ENCODE peak calls at places on chromosomes 12 and 14, in eight cellular contexts. E is stimulated activated CD8-positive, alpha-beta memory T cell treated with anti-CD3 and anti-CD28 coated beads, Interleukin-7, amount 100 ng/mL, for 24 hours; O is astrocyte of the cerebellum; M is glomerular endothelial cell; U is SIG-M5; F is hepatocyte; R is mucosa of gallbladder; K is progenitor cell of endocrine pancreas. A is an unnamed sample.

GRCh38 chr12:30988887-30989286 is 62.3 kb downstream of the TSPAN11 start:
- DNase-seq in K (no peak), M (no peak), E (no peak), O (no peak), U (no peak), R (no peak), F (no peak), A (no peak)

GRCh38 chr12:8914716-8915526 is 612 bp downstream of the PHC1 start:
- DNase-seq in O (no peak), K (peak; percentile 69), U (no peak), M (peak; percentile 4), E (peak; percentile 21), R (peak; percentile 41), F (peak; percentile 76), A (peak; percentile 68)

GRCh38 chr12:12561305-12562015 is 1.2 kb downstream of the DUSP16 start:
- DNase-seq in M (no peak), E (no peak), F (no peak), R (peak; percentile 50), U (no peak), K (peak; percentile 65), O (no peak), A (peak; percentile 56)

GRCh38 chr14:67446371-67447032 is 34.5 kb upstream of the PLEK2 start:
- DNase-seq in K (no peak), M (no peak), F (peak; percentile 31), E (no peak), O (no peak), U (no peak), R (no peak), A (no peak)

GRCh38 chr14:72759670-72760069 is 134.2 kb downstream of the DPF3 start:
- DNase-seq in M (no peak), F (no peak), O (no peak), E (no peak), K (no peak), U (no peak), R (no peak), A (no peak)

GRCh38 chr12:70936414-70936813 is 15.9 kb upstream of the PTPRR start:
- DNase-seq in R (no peak), O (no peak), U (no peak), K (no peak), E (no peak), M (no peak), F (no peak), A (no peak)

GRCh38 chr12:117282490-117282889 is 78.9 kb downstream of the NOS1 start:
- DNase-seq in E (no peak), F (no peak), R (no peak), O (no peak), U (no peak), K (no peak), M (no peak), A (peak; percentile 20)

GRCh38 chr12:123398177-123398916 is 14.4 kb downstream of the KMT5A start:
- DNase-seq in M (no peak), K (no peak), E (no peak), F (no peak), R (peak; percentile 54), O (peak; percentile 72), U (no peak), A (no peak)

GRCh38 chr12:39441963-39442894 is 691 bp downstream of the KIF21A start:
- DNase-seq in K (peak; percentile 52), U (no peak), M (no peak), O (no peak), R (peak; percentile 19), F (peak; percentile 59), E (peak; percentile 26), A (peak; percentile 85)

GRCh38 chr14:34665785-34666425 is 36.0 kb upstream of the SNX6 start:
- DNase-seq in U (no peak), K (no peak), R (peak; percentile 43), M (peak; percentile 81), E (no peak), F (peak; percentile 43), O (peak; percentile 78), A (peak; percentile 46)

GRCh38 chr14:101007004-101007614 is 103.6 kb upstream of the RTL1 start:
- DNase-seq in R (peak; percentile 7), F (no peak), E (no peak), O (no peak), M (no peak), U (no peak), K (no peak), A (no peak)

GRCh38 chr12:161823-162222 is 52.1 kb downstream of the SLC6A12 start:
- DNase-seq in R (no peak), O (no peak), F (no peak), E (no peak), U (no peak), M (no peak), K (no peak), A (no peak)

GRCh38 chr14:21476526-21476924 is 234 bp downstream of the RAB2B start:
- DNase-seq in M (no peak), K (peak; percentile 78), U (no peak), R (peak; percentile 87), F (peak; percentile 93), E (peak; percentile 68), O (peak; percentile 31), A (no peak)

A was measured in trophoblast cell.